ENCODE peak calls at places on chromosomes 4 and X, in eight cellular contexts. G is progenitor cell of endocrine pancreas; D is NCI-H2029; C is putamen; R is adrenal gland; B is CD4-positive, alpha-beta memory T cell; V is NCI-H1436; X is HCEC 1CT. L is an unnamed sample.

GRCh38 chrX:19882066-19882775 is 5.2 kb downstream of the SH3KBP1 start:
- DNase-seq in R (no peak), V (no peak), X (no peak), G (no peak), D (no peak), B (no peak), C (no peak), L (no peak)

GRCh38 chrX:118855681-118856310 is 32.2 kb downstream of the ZCCHC12 start:
- DNase-seq in C (no peak), D (no peak), X (no peak), V (no peak), R (no peak), G (no peak), B (no peak), L (no peak)

GRCh38 chr4:19496752-19497151 is 755.0 kb upstream of the SLIT2 start:
- DNase-seq in X (no peak), C (no peak), D (no peak), V (no peak), R (no peak), G (no peak), B (no peak), L (no peak)

GRCh38 chr4:106080376-106080775 is 185.1 kb downstream of the NPNT start:
- DNase-seq in X (no peak), V (no peak), C (no peak), D (no peak), R (no peak), B (no peak), G (no peak), L (no peak)

GRCh38 chr4:176306837-176307590 is 12.8 kb upstream of the SPCS3 start:
- DNase-seq in V (no peak), G (no peak), D (no peak), C (no peak), R (no peak), B (no peak), X (no peak), L (no peak)

GRCh38 chr4:75821966-75822365 is 80.3 kb downstream of the PPEF2 start:
- DNase-seq in X (peak), V (no peak), B (no peak), C (no peak), R (no peak), D (no peak), G (no peak), L (no peak)

GRCh38 chr4:91502365-91502764 is 801.4 kb upstream of the GRID2 start:
- DNase-seq in X (no peak), D (no peak), R (no peak), V (peak), G (no peak), C (no peak), B (no peak), L (no peak)

GRCh38 chr4:74157743-74158560 is at the start of gene MTHFD2L:
- DNase-seq in C (peak), X (peak), V (peak), D (peak), B (peak), R (peak), G (peak), L (peak)

GRCh38 chr4:182826391-182826790 is 90.8 kb downstream of the DCTD start:
- DNase-seq in B (no peak), V (no peak), R (no peak), X (no peak), C (no peak), G (no peak), D (no peak), L (no peak)

GRCh38 chrX:73239242-73239641 is 24.6 kb upstream of the NAP1L2 start:
- DNase-seq in X (no peak), B (no peak), G (no peak), C (no peak), V (no peak), D (no peak), R (no peak), L (no peak)

GRCh38 chr4:145605941-145606340 is 13.2 kb upstream of the MMAA start:
- DNase-seq in G (no peak), X (no peak), V (no peak), C (no peak), B (no peak), R (no peak), D (no peak), L (no peak)

GRCh38 chr4:95268819-95269565 is 279.8 kb downstream of the UNC5C start:
- DNase-seq in D (no peak), X (no peak), C (no peak), G (no peak), R (no peak), V (no peak), B (no peak), L (no peak)

GRCh38 chr4:3248811-3249661 is at the start of gene MSANTD1:
- DNase-seq in V (no peak), X (no peak), R (no peak), G (no peak), C (peak), B (no peak), D (no peak), L (no peak)

L was measured in SHP77 treated with DMSO at 0.1 percent for 48 hours.